ENCODE peak calls at places on chromosome 10, in ten cellular contexts. X, S, E, N, W, O, U, Q, C and B are unnamed samples.

GRCh38 chr10:77571490-77571889 is 66.1 kb downstream of the KCNMA1 start:
- DNase-seq in S (no peak), N (peak; percentile 48), C (no peak), W (no peak), Q (no peak), X (no peak), O (no peak), U (no peak), E (peak; percentile 36), B (peak; percentile 62)

GRCh38 chr10:29057712-29058426 is 231.0 kb upstream of the LYZL1 start:
- DNase-seq in C (no peak), U (peak; percentile 39), W (peak; percentile 9), S (no peak), E (no peak), Q (no peak), O (no peak), N (no peak), X (peak; percentile 16), B (peak; percentile 33)

GRCh38 chr10:126455036-126455765 is 66.9 kb upstream of the ADAM12 start:
- DNase-seq in S (no peak), E (no peak), Q (no peak), X (no peak), N (no peak), U (no peak), W (no peak), O (no peak), C (no peak), B (no peak)

GRCh38 chr10:88949051-88949450 is 3.5 kb downstream of the ACTA2 start:
- DNase-seq in S (no peak), U (no peak), N (no peak), X (peak; percentile 28), O (no peak), C (no peak), E (no peak), Q (no peak), W (no peak), B (no peak)

GRCh38 chr10:70135046-70135445 is 2.4 kb upstream of the AIFM2 start:
- DNase-seq in U (no peak), X (no peak), S (no peak), C (no peak), W (no peak), O (no peak), E (peak; percentile 11), N (no peak), Q (peak; percentile 8), B (no peak)

GRCh38 chr10:86793696-86794095 is 37.3 kb downstream of the BMPR1A start:
- DNase-seq in N (peak; percentile 52), C (no peak), O (no peak), U (no peak), S (no peak), Q (no peak), X (no peak), E (no peak), W (no peak), B (no peak)

GRCh38 chr10:93420091-93420490 is 62.0 kb downstream of the MYOF start:
- DNase-seq in X (peak; percentile 35), W (peak; percentile 49), U (no peak), O (no peak), Q (no peak), C (no peak), N (no peak), E (no peak), S (no peak), B (peak; percentile 28)

GRCh38 chr10:95266674-95267095 is 24.1 kb downstream of the PDLIM1 start:
- DNase-seq in O (peak; percentile 55), X (peak; percentile 88), U (no peak), W (no peak), S (peak; percentile 85), E (no peak), C (no peak), N (no peak), Q (no peak), B (peak; percentile 84)

GRCh38 chr10:3491571-3491970 is 293.4 kb downstream of the KLF6 start:
- DNase-seq in O (no peak), S (no peak), X (no peak), E (no peak), C (no peak), U (no peak), Q (no peak), W (no peak), N (no peak), B (no peak)

GRCh38 chr10:3680186-3680585 is 104.8 kb downstream of the KLF6 start:
- DNase-seq in S (no peak), E (no peak), C (no peak), U (no peak), N (no peak), X (no peak), O (no peak), W (no peak), Q (no peak), B (no peak)

GRCh38 chr10:127354992-127355391 is 158.6 kb upstream of the INSYN2A start:
- DNase-seq in Q (no peak), U (no peak), E (no peak), S (no peak), W (no peak), X (no peak), O (no peak), N (no peak), C (no peak), B (no peak)

GRCh38 chr10:91694170-91694794 is 61.4 kb upstream of the PPP1R3C start:
- DNase-seq in O (peak; percentile 71), U (no peak), N (peak; percentile 13), W (peak; percentile 5), X (peak; percentile 51), E (no peak), C (no peak), Q (no peak), S (peak; percentile 62), B (peak; percentile 38)

GRCh38 chr10:63972949-63973827 is 452.0 kb downstream of the REEP3 start:
- DNase-seq in X (no peak), C (no peak), N (no peak), U (no peak), W (no peak), S (no peak), Q (no peak), E (no peak), O (no peak), B (no peak)

GRCh38 chr10:33229252-33229943 is 105.1 kb downstream of the NRP1 start:
- DNase-seq in X (no peak), U (no peak), W (peak; percentile 27), E (no peak), O (peak; percentile 77), C (no peak), N (no peak), Q (no peak), S (no peak), B (no peak)

GRCh38 chr10:78281627-78282026 is 248.0 kb downstream of the RPS24 start:
- DNase-seq in N (no peak), Q (no peak), C (no peak), X (no peak), W (no peak), U (no peak), E (no peak), S (no peak), O (no peak), B (no peak)

GRCh38 chr10:68406111-68406814 is 814 bp downstream of the RUFY2 start:
- DNase-seq in O (peak; percentile 73), C (peak; percentile 82), E (peak; percentile 57), N (peak; percentile 53), W (peak; percentile 48), U (no peak), Q (peak; percentile 55), S (peak; percentile 81), X (peak; percentile 58), B (peak; percentile 42)

GRCh38 chr10:47190802-47191450 is 109.1 kb upstream of the GDF10 start:
- DNase-seq in S (no peak), E (no peak), N (no peak), Q (no peak), U (no peak), C (no peak), X (no peak), O (no peak), W (no peak), B (no peak)

GRCh38 chr10:521261-521660 is 168.2 kb downstream of the DIP2C start:
- DNase-seq in X (no peak), N (no peak), U (no peak), O (no peak), Q (peak; percentile 9), E (no peak), S (no peak), C (no peak), W (no peak), B (no peak)
- H3K4me1 ChIP-seq in X (peaks cover 7% of the 10 kb centered on the region), N (no peaks in the 10 kb centered on the region), U (peaks cover 10% of the 10 kb centered on the region), O (no peaks in the 10 kb centered on the region), Q (no peaks in the 10 kb centered on the region), E (peaks cover 5% of the 10 kb centered on the region), S (no peaks in the 10 kb centered on the region), C (no peaks in the 10 kb centered on the region), W (no peaks in the 10 kb centered on the region), B (no peaks in the 10 kb centered on the region)

DNA sequence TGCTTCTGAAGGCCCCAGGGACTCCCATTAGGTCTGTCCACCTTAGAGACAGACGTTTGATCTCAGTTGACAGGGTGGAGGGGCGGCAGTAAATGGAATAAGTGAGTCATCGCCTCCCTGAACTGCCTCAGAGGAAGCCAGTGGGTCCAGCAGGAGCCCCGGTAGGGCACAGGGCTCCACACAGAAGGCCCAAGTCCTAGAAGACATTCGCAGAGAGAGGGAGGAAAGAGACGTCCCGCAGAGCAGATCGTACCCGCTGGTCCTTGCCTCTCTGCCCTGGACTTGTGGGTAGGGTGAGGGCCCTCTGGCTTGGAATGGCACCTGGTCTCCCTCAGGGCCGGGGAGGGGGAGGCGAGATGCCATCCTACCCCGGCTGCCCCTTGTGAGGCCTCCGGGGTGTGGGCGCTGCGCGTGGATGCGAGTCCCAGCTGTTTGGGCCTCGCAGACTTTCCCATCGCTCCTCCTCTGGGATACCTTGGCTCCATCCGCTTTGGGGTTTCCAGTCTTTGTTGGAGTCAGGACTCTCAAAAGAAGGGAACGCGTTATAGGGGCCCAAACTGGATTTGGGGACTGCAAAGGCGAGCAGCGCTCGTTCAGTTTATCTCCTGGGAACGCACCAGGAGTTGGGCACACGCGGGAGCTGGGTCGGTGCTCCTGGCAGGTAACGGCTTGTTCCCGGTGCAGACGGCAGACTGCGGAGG is 5.1 kb downstream of the TLX1 start:
- DNase-seq in S (no peak), E (no peak), W (no peak), N (no peak), Q (no peak), X (no peak), O (peak; percentile 15), U (no peak), C (no peak), B (no peak)
- H3K4me1 ChIP-seq in S (peaks cover 9% of the 10 kb centered on the region), E (peaks cover 41% of the 10 kb centered on the region), W (peaks cover 37% of the 10 kb centered on the region), N (peaks cover 22% of the 10 kb centered on the region), Q (peaks cover 42% of the 10 kb centered on the region), X (no peaks in the 10 kb centered on the region), O (no peaks in the 10 kb centered on the region), U (peaks cover 1% of the 10 kb centered on the region), C (peaks cover 36% of the 10 kb centered on the region), B (peaks cover 44% of the 10 kb centered on the region)

DNA sequence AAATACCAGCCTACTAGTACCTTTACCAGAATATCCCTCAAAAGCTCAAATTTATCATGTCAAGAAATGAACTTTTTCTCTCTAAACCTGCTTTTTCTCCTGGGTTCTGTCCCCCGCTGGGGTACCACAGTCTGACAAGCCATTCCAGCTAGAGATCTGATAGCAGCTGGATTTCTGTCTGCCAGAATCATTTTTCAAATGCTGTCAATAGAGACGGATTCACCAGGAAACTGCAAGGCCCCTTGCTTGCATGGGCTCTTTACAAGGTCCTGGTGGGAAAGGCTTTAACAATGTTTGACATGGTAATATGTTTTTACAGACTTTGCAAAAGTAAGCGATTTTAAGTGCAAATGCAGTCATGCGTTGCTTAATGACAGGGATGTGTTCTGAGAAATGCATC is 4.9 kb upstream of the ANXA11 start:
- DNase-seq in O (no peak), N (no peak), S (no peak), Q (no peak), E (no peak), C (no peak), X (no peak), U (no peak), W (no peak), B (no peak)
- H3K4me1 ChIP-seq in O (peaks cover 61% of the 10 kb centered on the region), N (peaks cover 15% of the 10 kb centered on the region), S (peaks cover 29% of the 10 kb centered on the region), Q (peaks cover 16% of the 10 kb centered on the region), E (peaks cover 25% of the 10 kb centered on the region), C (peaks cover 18% of the 10 kb centered on the region), X (peaks cover 10% of the 10 kb centered on the region), U (peaks cover 1% of the 10 kb centered on the region), W (peaks cover 10% of the 10 kb centered on the region), B (peaks cover 27% of the 10 kb centered on the region)

GRCh38 chr10:122473116-122473515 is 11.8 kb downstream of the HTRA1 start:
- DNase-seq in Q (no peak), O (no peak), X (no peak), E (no peak), N (no peak), C (no peak), W (no peak), S (no peak), U (no peak), B (no peak)
- H3K4me1 ChIP-seq in Q (peaks cover 29% of the 10 kb centered on the region), O (peaks cover 24% of the 10 kb centered on the region), X (peaks cover 30% of the 10 kb centered on the region), E (peaks cover 29% of the 10 kb centered on the region), N (peaks cover 19% of the 10 kb centered on the region), C (peaks cover 40% of the 10 kb centered on the region), W (peaks cover 24% of the 10 kb centered on the region), S (peaks cover 25% of the 10 kb centered on the region), U (peaks cover 26% of the 10 kb centered on the region), B (no peaks in the 10 kb centered on the region)